ENCODE peak calls at places on chromosomes 12 and 14, in six cellular contexts. F is heart left ventricle, M is testis, I is dorsolateral prefrontal cortex, Z is IMR-90, A is A549. G is an unnamed sample.
A peak's percentile ranks its signal among the peaks of the same experiment; 100 is the strongest.

GRCh38 chr12:22271036-22271435 is 63.5 kb downstream of the ST8SIA1 start:
- DNase-seq in F (no peak), M (no peak), I (no peak), Z (peak; percentile 87), A (no peak), G (peak; percentile 93)

GRCh38 chr14:62409909-62410308 is 635.3 kb downstream of the KCNH5 start:
- DNase-seq in F (no peak), M (no peak), I (no peak), Z (peak; percentile 80), A (no peak), G (peak; percentile 48)

GRCh38 chr12:92649511-92650227 is 53.1 kb upstream of the PLEKHG7 start:
- DNase-seq in F (no peak), M (peak; percentile 70), I (no peak), Z (peak; percentile 90), A (peak; percentile 72), G (peak; percentile 91)

GRCh38 chr14:68792830-68793733 is at the start of gene ZFP36L1:
- DNase-seq in F (peak; percentile 97), M (peak; percentile 96), I (peak; percentile 72), Z (peak; percentile 95), A (peak; percentile 92), G (peak; percentile 97)

GRCh38 chr12:47636908-47637780 is 68.7 kb downstream of the RPAP3 start:
- DNase-seq in F (no peak), M (peak; percentile 51), I (no peak), Z (no peak), A (no peak), G (peak; percentile 16)

GRCh38 chr12:129385637-129385990 is 518.2 kb downstream of the TMEM132D start:
- DNase-seq in F (no peak), M (no peak), I (no peak), Z (no peak), A (no peak), G (no peak)

GRCh38 chr12:116411977-116412376 is 134.5 kb upstream of the MED13L start:
- DNase-seq in F (no peak), M (no peak), I (no peak), Z (no peak), A (no peak), G (peak; percentile 35)

GRCh38 chr12:6767592-6768384 is 1.6 kb downstream of the PTMS start:
- DNase-seq in F (no peak), M (peak; percentile 34), I (peak; percentile 69), Z (peak; percentile 33), A (no peak), G (no peak)

GRCh38 chr12:86712425-86712843 is 456.2 kb upstream of the MGAT4C start:
- DNase-seq in F (no peak), M (no peak), I (no peak), Z (peak; percentile 99), A (peak; percentile 71), G (peak; percentile 99)

GRCh38 chr12:104181313-104181712 is 34.3 kb upstream of the TXNRD1 start:
- DNase-seq in F (no peak), M (no peak), I (no peak), Z (peak; percentile 67), A (no peak), G (peak; percentile 89)

GRCh38 chr12:123839826-123840225 is 77.7 kb downstream of the DNAH10 start:
- DNase-seq in F (no peak), M (no peak), I (no peak), Z (no peak), A (no peak), G (no peak)

GRCh38 chr14:75437201-75438143 is 9.7 kb downstream of the JDP2 start:
- DNase-seq in F (no peak), M (no peak), I (no peak), Z (no peak), A (no peak), G (no peak)

GRCh38 chr12:52708010-52708409 is 4.7 kb upstream of the KRT77 start:
- DNase-seq in F (no peak), M (no peak), I (no peak), Z (no peak), A (no peak), G (no peak)

GRCh38 chr12:65881965-65882413 is 57.7 kb downstream of the HMGA2 start:
- DNase-seq in F (peak; percentile 85), M (peak; percentile 74), I (peak; percentile 55), Z (peak; percentile 38), A (no peak), G (peak; percentile 70)

GRCh38 chr14:77022219-77022852 is 6.2 kb downstream of the IRF2BPL start:
- DNase-seq in F (no peak), M (no peak), I (no peak), Z (no peak), A (no peak), G (no peak)

GRCh38 chr12:132454949-132455418 is 35.0 kb upstream of the FBRSL1 start:
- DNase-seq in F (peak; percentile 27), M (no peak), I (no peak), Z (no peak), A (no peak), G (no peak)

GRCh38 chr14:63204407-63205280 is at the start of gene RHOJ:
- DNase-seq in F (peak; percentile 65), M (peak; percentile 43), I (peak; percentile 42), Z (peak; percentile 32), A (no peak), G (peak; percentile 2)

GRCh38 chr14:32571995-32572866 is 243.1 kb downstream of the AKAP6 start:
- DNase-seq in F (no peak), M (no peak), I (no peak), Z (no peak), A (no peak), G (no peak)

GRCh38 chr12:31780096-31780495 is 51.3 kb upstream of the AMN1 start:
- DNase-seq in F (no peak), M (no peak), I (no peak), Z (no peak), A (no peak), G (no peak)

GRCh38 chr12:118046430-118046829 is 14.5 kb downstream of the WSB2 start:
- DNase-seq in F (no peak), M (no peak), I (no peak), Z (no peak), A (no peak), G (no peak)

GRCh38 chr14:89420502-89420901 is 3.5 kb upstream of the FOXN3 start:
- DNase-seq in F (no peak), M (no peak), I (no peak), Z (no peak), A (no peak), G (no peak)

GRCh38 chr12:124539084-124540041 is 28.0 kb downstream of the NCOR2 start:
- DNase-seq in F (no peak), M (no peak), I (no peak), Z (no peak), A (no peak), G (no peak)

GRCh38 chr12:89345830-89346740 is 6.2 kb downstream of the DUSP6 start:
- DNase-seq in F (peak; percentile 76), M (peak; percentile 39), I (no peak), Z (peak; percentile 64), A (no peak), G (peak; percentile 68)

GRCh38 chr12:104340917-104341611 is 37.5 kb downstream of the EID3 start:
- DNase-seq in F (no peak), M (peak; percentile 51), I (peak; percentile 56), Z (no peak), A (no peak), G (no peak)

GRCh38 chr12:104742551-104742961 is 215.5 kb downstream of the SLC41A2 start:
- DNase-seq in F (no peak), M (no peak), I (peak; percentile 64), Z (no peak), A (no peak), G (no peak)

DNA sequence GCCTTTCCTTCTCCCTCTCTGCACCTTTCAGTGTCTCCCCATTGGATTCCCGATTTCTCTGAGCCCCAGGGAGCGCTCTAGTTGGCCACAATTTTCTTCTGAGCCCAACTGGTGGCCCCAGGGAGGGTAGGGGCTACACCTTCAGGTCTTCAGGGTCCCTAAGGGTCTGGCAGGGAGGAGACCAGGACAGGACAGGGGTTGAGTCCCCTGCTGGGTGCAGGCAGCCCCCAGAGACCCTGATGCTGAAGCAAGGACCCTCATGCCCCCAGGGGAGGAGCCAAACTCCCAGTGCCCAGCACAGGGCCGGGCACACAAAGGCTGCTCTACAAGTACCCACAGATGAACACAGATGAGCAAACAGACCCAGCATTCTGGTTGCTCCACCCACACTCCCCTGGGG is 12.7 kb downstream of the FOXN4 start:
- DNase-seq in F (no peak), M (no peak), I (no peak), Z (no peak), A (no peak), G (no peak)
- H3K4me3 ChIP-seq in F (no peak overlapping the region), M (no peak overlapping the region), I (no peak overlapping the region), Z (no peak overlapping the region), A (no peak overlapping the region), G (no peak overlapping the region)

DNA sequence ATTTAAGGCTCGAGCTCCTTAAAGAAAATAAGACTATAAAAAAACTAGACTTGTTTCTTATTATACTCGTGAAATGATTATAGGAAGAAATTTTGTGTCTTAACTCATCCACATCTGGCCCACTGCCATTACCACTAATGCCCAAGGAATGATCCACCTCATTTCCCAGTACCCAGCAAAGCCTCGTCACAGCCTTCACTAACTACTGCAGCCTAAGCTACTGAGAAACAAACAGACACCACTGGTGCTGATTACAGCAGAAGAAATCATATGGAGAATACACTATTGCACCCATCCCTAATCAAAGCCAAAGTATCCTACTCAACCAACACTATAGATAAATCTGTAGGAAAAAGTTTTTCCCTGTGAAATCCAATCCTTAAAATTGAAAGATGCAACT is 205.3 kb upstream of the NAV3 start:
- DNase-seq in F (no peak), M (no peak), I (no peak), Z (peak; percentile 91), A (no peak), G (peak; percentile 95)
- H3K4me3 ChIP-seq in F (no peak overlapping the region), M (no peak overlapping the region), I (no peak overlapping the region), Z (no peak overlapping the region), A (no peak overlapping the region), G (no peak overlapping the region)

GRCh38 chr14:52031781-52032180 is 37.1 kb downstream of the NID2 start:
- DNase-seq in F (peak; percentile 78), M (no peak), I (no peak), Z (peak; percentile 78), A (no peak), G (peak; percentile 99)

GRCh38 chr14:52026921-52027320 is 37.6 kb downstream of the RTRAF start:
- DNase-seq in F (no peak), M (no peak), I (no peak), Z (no peak), A (no peak), G (no peak)

GRCh38 chr14:52029881-52030280 is 39.0 kb downstream of the NID2 start:
- DNase-seq in F (no peak), M (no peak), I (no peak), Z (no peak), A (no peak), G (no peak)

GRCh38 chr14:52033131-52033642 is 35.7 kb downstream of the NID2 start:
- DNase-seq in F (no peak), M (no peak), I (no peak), Z (peak; percentile 55), A (no peak), G (peak; percentile 87)

GRCh38 chr14:52032196-52032865 is 36.5 kb downstream of the NID2 start:
- DNase-seq in F (no peak), M (no peak), I (no peak), Z (no peak), A (no peak), G (peak; percentile 86)
- H3K4me3 ChIP-seq in F (no peak overlapping the region), M (no peak overlapping the region), I (no peak overlapping the region), Z (no peak overlapping the region), A (no peak overlapping the region), G (no peak overlapping the region)

GRCh38 chr12:25263594-25263993 is 12.9 kb upstream of the KRAS start:
- DNase-seq in F (no peak), M (no peak), I (no peak), Z (no peak), A (no peak), G (no peak)
- H3K4me3 ChIP-seq in F (no peak overlapping the region), M (no peak overlapping the region), I (no peak overlapping the region), Z (no peak overlapping the region), A (no peak overlapping the region), G (no peak overlapping the region)

GRCh38 chr14:60648934-60649814 is at the start of gene SIX1:
- DNase-seq in F (peak; percentile 74), M (peak; percentile 76), I (peak; percentile 52), Z (peak; percentile 95), A (peak; percentile 95), G (peak; percentile 91)
- H3K4me3 ChIP-seq in F (peak within 1 kb of the TSS; percentile 61), M (peak within 1 kb of the TSS; percentile 36), I (peak within 1 kb of the TSS; percentile 31), Z (peak within 1 kb of the TSS; percentile 74), A (peak within 1 kb of the TSS; percentile 58), G (peak within 1 kb of the TSS; percentile 76)